ENCODE peak calls at places on chromosome 22, in eight cellular contexts. One of them, this sample, is unnamed.

GRCh38 chr22:43011079-43011478 is 3.9 kb downstream of the PACSIN2 start:
- DNase-seq in psoas muscle: no peak
- DNase-seq in SW 1271: no peak
- DNase-seq in substantia nigra: no peak
- DNase-seq in HTR-8/SVneo: no peak
- DNase-seq in SK-N-SH: no peak
- DNase-seq in effector memory CD4-positive, alpha-beta T cell: no peak
- DNase-seq in right cardiac atrium: no peak
- DNase-seq in this sample: no peak

GRCh38 chr22:20316217-20316843 is 3.5 kb downstream of the DGCR6L start:
- DNase-seq in psoas muscle: no peak
- DNase-seq in SW 1271: no peak
- DNase-seq in substantia nigra: no peak
- DNase-seq in HTR-8/SVneo: no peak
- DNase-seq in SK-N-SH: no peak
- DNase-seq in effector memory CD4-positive, alpha-beta T cell: no peak
- DNase-seq in right cardiac atrium: no peak
- DNase-seq in this sample: peak

GRCh38 chr22:23117890-23118646 is 23.7 kb downstream of the RSPH14 start:
- DNase-seq in psoas muscle: no peak
- DNase-seq in SW 1271: no peak
- DNase-seq in substantia nigra: no peak
- DNase-seq in HTR-8/SVneo: no peak
- DNase-seq in SK-N-SH: no peak
- DNase-seq in effector memory CD4-positive, alpha-beta T cell: no peak
- DNase-seq in right cardiac atrium: no peak
- DNase-seq in this sample: no peak

GRCh38 chr22:17257578-17257977 is 38.3 kb upstream of the ADA2 start:
- DNase-seq in psoas muscle: no peak
- DNase-seq in SW 1271: no peak
- DNase-seq in substantia nigra: no peak
- DNase-seq in HTR-8/SVneo: no peak
- DNase-seq in SK-N-SH: no peak
- DNase-seq in effector memory CD4-positive, alpha-beta T cell: no peak
- DNase-seq in right cardiac atrium: no peak
- DNase-seq in this sample: no peak

GRCh38 chr22:37680191-37680851 is 4.9 kb downstream of the LGALS1 start:
- DNase-seq in psoas muscle: no peak
- DNase-seq in SW 1271: no peak
- DNase-seq in substantia nigra: no peak
- DNase-seq in HTR-8/SVneo: no peak
- DNase-seq in SK-N-SH: no peak
- DNase-seq in effector memory CD4-positive, alpha-beta T cell: no peak
- DNase-seq in right cardiac atrium: no peak
- DNase-seq in this sample: no peak

GRCh38 chr22:46632646-46633249 is 12.6 kb downstream of the GRAMD4 start:
- DNase-seq in psoas muscle: no peak
- DNase-seq in SW 1271: no peak
- DNase-seq in substantia nigra: no peak
- DNase-seq in HTR-8/SVneo: no peak
- DNase-seq in SK-N-SH: no peak
- DNase-seq in effector memory CD4-positive, alpha-beta T cell: no peak
- DNase-seq in right cardiac atrium: no peak
- DNase-seq in this sample: no peak

GRCh38 chr22:30205281-30206115 is 41.1 kb downstream of the LIF start:
- DNase-seq in psoas muscle: peak
- DNase-seq in SW 1271: no peak
- DNase-seq in substantia nigra: no peak
- DNase-seq in HTR-8/SVneo: peak
- DNase-seq in SK-N-SH: peak
- DNase-seq in effector memory CD4-positive, alpha-beta T cell: no peak
- DNase-seq in right cardiac atrium: peak
- DNase-seq in this sample: no peak

GRCh38 chr22:17319541-17319940 is 49.7 kb upstream of the CECR2 start:
- DNase-seq in psoas muscle: no peak
- DNase-seq in SW 1271: no peak
- DNase-seq in substantia nigra: no peak
- DNase-seq in HTR-8/SVneo: no peak
- DNase-seq in SK-N-SH: no peak
- DNase-seq in effector memory CD4-positive, alpha-beta T cell: no peak
- DNase-seq in right cardiac atrium: no peak
- DNase-seq in this sample: no peak

GRCh38 chr22:32764330-32765116 is 37.0 kb upstream of the TIMP3 start:
- DNase-seq in psoas muscle: peak
- DNase-seq in SW 1271: no peak
- DNase-seq in substantia nigra: no peak
- DNase-seq in HTR-8/SVneo: peak
- DNase-seq in SK-N-SH: no peak
- DNase-seq in effector memory CD4-positive, alpha-beta T cell: no peak
- DNase-seq in right cardiac atrium: peak
- DNase-seq in this sample: no peak

GRCh38 chr22:28855355-28856094 is 27.8 kb upstream of the ZNRF3 start:
- DNase-seq in psoas muscle: no peak
- DNase-seq in SW 1271: no peak
- DNase-seq in substantia nigra: peak
- DNase-seq in HTR-8/SVneo: peak
- DNase-seq in SK-N-SH: peak
- DNase-seq in effector memory CD4-positive, alpha-beta T cell: peak
- DNase-seq in right cardiac atrium: no peak
- DNase-seq in this sample: peak

GRCh38 chr22:26669060-26669481 is 11.7 kb downstream of the MIAT start:
- DNase-seq in psoas muscle: no peak
- DNase-seq in SW 1271: no peak
- DNase-seq in substantia nigra: no peak
- DNase-seq in HTR-8/SVneo: no peak
- DNase-seq in SK-N-SH: peak
- DNase-seq in effector memory CD4-positive, alpha-beta T cell: no peak
- DNase-seq in right cardiac atrium: no peak
- DNase-seq in this sample: peak

GRCh38 chr22:37802310-37803194 is 5.2 kb upstream of the GCAT start:
- DNase-seq in psoas muscle: peak
- DNase-seq in SW 1271: no peak
- DNase-seq in substantia nigra: peak
- DNase-seq in HTR-8/SVneo: no peak
- DNase-seq in SK-N-SH: peak
- DNase-seq in effector memory CD4-positive, alpha-beta T cell: no peak
- DNase-seq in right cardiac atrium: peak
- DNase-seq in this sample: peak

GRCh38 chr22:29715240-29715639 is 4.6 kb upstream of the CABP7 start:
- DNase-seq in psoas muscle: no peak
- DNase-seq in SW 1271: no peak
- DNase-seq in substantia nigra: no peak
- DNase-seq in HTR-8/SVneo: no peak
- DNase-seq in SK-N-SH: peak
- DNase-seq in effector memory CD4-positive, alpha-beta T cell: no peak
- DNase-seq in right cardiac atrium: no peak
- DNase-seq in this sample: no peak

GRCh38 chr22:50316114-50317065 is 8.9 kb upstream of the PLXNB2 start:
- DNase-seq in psoas muscle: no peak
- DNase-seq in SW 1271: no peak
- DNase-seq in substantia nigra: no peak
- DNase-seq in HTR-8/SVneo: no peak
- DNase-seq in SK-N-SH: peak
- DNase-seq in effector memory CD4-positive, alpha-beta T cell: no peak
- DNase-seq in right cardiac atrium: no peak
- DNase-seq in this sample: peak

GRCh38 chr22:38831166-38831945 is 12.5 kb downstream of the NPTXR start:
- DNase-seq in psoas muscle: no peak
- DNase-seq in SW 1271: no peak
- DNase-seq in substantia nigra: no peak
- DNase-seq in HTR-8/SVneo: no peak
- DNase-seq in SK-N-SH: no peak
- DNase-seq in effector memory CD4-positive, alpha-beta T cell: no peak
- DNase-seq in right cardiac atrium: no peak
- DNase-seq in this sample: no peak

GRCh38 chr22:40819741-40820140 is 595 bp upstream of the SLC25A17 start:
- DNase-seq in psoas muscle: no peak
- DNase-seq in SW 1271: no peak
- DNase-seq in substantia nigra: no peak
- DNase-seq in HTR-8/SVneo: no peak
- DNase-seq in SK-N-SH: peak
- DNase-seq in effector memory CD4-positive, alpha-beta T cell: no peak
- DNase-seq in right cardiac atrium: no peak
- DNase-seq in this sample: no peak

GRCh38 chr22:44019416-44019815 is 4.7 kb upstream of the PARVB start:
- DNase-seq in psoas muscle: no peak
- DNase-seq in SW 1271: no peak
- DNase-seq in substantia nigra: no peak
- DNase-seq in HTR-8/SVneo: no peak
- DNase-seq in SK-N-SH: no peak
- DNase-seq in effector memory CD4-positive, alpha-beta T cell: no peak
- DNase-seq in right cardiac atrium: no peak
- DNase-seq in this sample: no peak

GRCh38 chr22:42432020-42432596 is at the start of gene NFAM1:
- DNase-seq in psoas muscle: peak
- DNase-seq in SW 1271: no peak
- DNase-seq in substantia nigra: peak
- DNase-seq in HTR-8/SVneo: no peak
- DNase-seq in SK-N-SH: no peak
- DNase-seq in effector memory CD4-positive, alpha-beta T cell: no peak
- DNase-seq in right cardiac atrium: peak
- DNase-seq in this sample: no peak

GRCh38 chr22:38923463-38924196 is 33.8 kb upstream of the APOBEC3A start:
- DNase-seq in psoas muscle: peak
- DNase-seq in SW 1271: no peak
- DNase-seq in substantia nigra: peak
- DNase-seq in HTR-8/SVneo: peak
- DNase-seq in SK-N-SH: peak
- DNase-seq in effector memory CD4-positive, alpha-beta T cell: no peak
- DNase-seq in right cardiac atrium: peak
- DNase-seq in this sample: no peak